ENCODE peak calls at places on chromosomes 13 and 19, in seven cellular contexts. M is tibial nerve; V is stimulated activated CD4-positive, alpha-beta T cell treated with anti-CD3 and anti-CD28 coated beads, Interleukin-1b, Interleukin-23, amount 100 ng/mL, for 24 hours; T is activated naive CD4-positive, alpha-beta T cell treated with anti-CD3 and anti-CD28 coated beads, Interleukin-2, amount 10 ng/mL, durations not matched to agents 7 days and 5 days; Y is GM13977; O is astrocyte; A is D721Med. N is an unnamed sample.
A peak's percentile ranks its signal among the peaks of the same experiment; 100 is the strongest.

GRCh38 chr13:32676242-32676641 is 90.0 kb downstream of the PDS5B start:
- DNase-seq in T (no peak), V (no peak), A (no peak), O (peak; percentile 35), Y (no peak), M (no peak), N (no peak)

GRCh38 chr13:100646030-100646673 is 28.4 kb downstream of the TMTC4 start:
- DNase-seq in V (no peak), A (no peak), Y (no peak), M (no peak), T (no peak), O (peak; percentile 10), N (peak; percentile 21)

GRCh38 chr13:21328836-21329477 is 130.1 kb downstream of the ZDHHC20 start:
- DNase-seq in Y (no peak), T (no peak), V (no peak), O (no peak), A (no peak), M (no peak), N (no peak)

GRCh38 chr19:10568444-10568825 is 344 bp downstream of the CDKN2D start:
- DNase-seq in A (no peak), T (no peak), V (no peak), M (no peak), Y (no peak), O (no peak), N (no peak)

GRCh38 chr13:79485014-79485441 is 4.1 kb downstream of the NDFIP2 start:
- DNase-seq in Y (no peak), O (peak; percentile 92), V (no peak), T (no peak), A (no peak), M (no peak), N (peak; percentile 55)

GRCh38 chr19:18514800-18515682 is 6.8 kb downstream of the ELL start:
- DNase-seq in A (no peak), Y (no peak), V (no peak), T (no peak), M (peak; percentile 39), O (no peak), N (no peak)

GRCh38 chr19:1445932-1446712 is 3.8 kb upstream of the APC2 start:
- DNase-seq in V (no peak), Y (peak; percentile 86), T (no peak), A (peak; percentile 93), O (no peak), M (no peak), N (no peak)

GRCh38 chr19:4877753-4878490 is 10.5 kb upstream of the PLIN3 start:
- DNase-seq in M (no peak), A (no peak), O (no peak), Y (peak; percentile 37), V (no peak), T (no peak), N (peak; percentile 56)

GRCh38 chr13:81821259-81821658 is 1480.3 kb upstream of the SPRY2 start:
- DNase-seq in Y (no peak), V (no peak), T (no peak), M (no peak), O (no peak), A (no peak), N (no peak)

GRCh38 chr13:106176103-106176502 is 359.4 kb downstream of the EFNB2 start:
- DNase-seq in O (peak; percentile 93), V (no peak), Y (no peak), T (no peak), M (no peak), A (no peak), N (no peak)

GRCh38 chr19:47973529-47973928 is 18.4 kb downstream of the BSPH1 start:
- DNase-seq in M (no peak), V (no peak), Y (no peak), T (no peak), O (no peak), A (no peak), N (no peak)

GRCh38 chr13:27186295-27186694 is 14.7 kb upstream of the USP12 start:
- DNase-seq in M (no peak), T (no peak), Y (no peak), O (no peak), V (no peak), A (no peak), N (no peak)

GRCh38 chr19:2345794-2346663 is 14.0 kb upstream of the TMPRSS9 start:
- DNase-seq in T (no peak), A (no peak), V (no peak), Y (no peak), O (no peak), M (no peak), N (no peak)

GRCh38 chr13:43191561-43191960 is 168.2 kb downstream of the DNAJC15 start:
- DNase-seq in M (no peak), T (no peak), V (no peak), Y (no peak), O (no peak), A (no peak), N (no peak)

GRCh38 chr13:66358564-66358963 is 871.6 kb downstream of the PCDH9 start:
- DNase-seq in T (no peak), M (no peak), O (no peak), Y (no peak), V (no peak), A (no peak), N (no peak)